ENCODE peak calls at places on chromosomes 5 and 9, in eight cellular contexts. V is neuronal stem cell; U is IMR-90; I is stimulated activated CD8-positive, alpha-beta memory T cell treated with anti-CD3 and anti-CD28 coated beads, Interleukin-7, amount 100 ng/mL, for 24 hours; D is left cardiac atrium; G is right atrium auricular region; L is GF-D8; F is putamen. R is an unnamed sample.

GRCh38 chr9:76676857-76677256 is 87.4 kb upstream of the PCA3 start:
- DNase-seq in L (no peak), I (no peak), F (no peak), G (no peak), D (no peak), V (no peak), U (no peak), R (no peak)

GRCh38 chr5:148640471-148640870 is 13.9 kb downstream of the HTR4 start:
- DNase-seq in D (no peak), F (no peak), G (no peak), I (no peak), L (no peak), U (no peak), V (no peak), R (no peak)

GRCh38 chr5:110321117-110321516 is 405.4 kb downstream of the TMEM232 start:
- DNase-seq in G (no peak), I (no peak), U (no peak), V (no peak), D (no peak), L (no peak), F (no peak), R (no peak)

GRCh38 chr9:81397735-81398381 is 291.5 kb downstream of the TLE1 start:
- DNase-seq in F (no peak), V (no peak), I (no peak), U (no peak), D (no peak), L (no peak), G (no peak), R (no peak)

GRCh38 chr9:116152390-116152789 is 1.2 kb upstream of the PAPPA start:
- DNase-seq in G (no peak), D (no peak), L (no peak), V (no peak), F (no peak), U (peak), I (no peak), R (peak)

GRCh38 chr9:13450723-13451122 is 171.2 kb upstream of the MPDZ start:
- DNase-seq in L (no peak), G (no peak), U (no peak), V (no peak), D (no peak), I (no peak), F (peak), R (peak)

GRCh38 chr5:154740483-154740882 is 14.7 kb upstream of the LARP1 start:
- DNase-seq in D (peak), V (no peak), F (peak), U (peak), G (peak), L (no peak), I (no peak), R (peak)

GRCh38 chr5:179274321-179275315 is 70.6 kb downstream of the ADAMTS2 start:
- DNase-seq in V (no peak), L (no peak), I (no peak), G (no peak), F (no peak), U (no peak), D (peak), R (no peak)

GRCh38 chr5:139784488-139784887 is 11.1 kb upstream of the PSD2 start:
- DNase-seq in L (no peak), D (no peak), F (no peak), U (no peak), I (no peak), V (no peak), G (no peak), R (no peak)

GRCh38 chr5:125595095-125595494 is 828.1 kb upstream of the GRAMD2B start:
- DNase-seq in I (no peak), G (peak), L (no peak), F (peak), U (peak), D (peak), V (no peak), R (peak)

GRCh38 chr5:169980418-169981053 is at the start of gene INSYN2B:
- DNase-seq in V (peak), F (peak), I (no peak), G (peak), L (no peak), U (peak), D (peak), R (peak)

GRCh38 chr5:151741678-151742423 is 16.6 kb downstream of the ATOX1 start:
- DNase-seq in G (no peak), D (no peak), I (no peak), F (no peak), L (no peak), U (peak), V (no peak), R (no peak)

GRCh38 chr9:96379461-96379860 is 4.0 kb downstream of the SLC35D2 start:
- DNase-seq in I (no peak), G (no peak), L (no peak), F (no peak), U (peak), V (no peak), D (no peak), R (peak)

GRCh38 chr5:170057311-170057710 is 48.4 kb upstream of the FOXI1 start:
- DNase-seq in L (no peak), U (no peak), F (no peak), D (no peak), I (no peak), V (no peak), G (no peak), R (no peak)

GRCh38 chr5:156169495-156169894 is 157.5 kb upstream of the SGCD start:
- DNase-seq in L (no peak), D (no peak), F (no peak), G (no peak), V (no peak), I (no peak), U (no peak), R (no peak)

GRCh38 chr5:144275329-144275728 is 104.7 kb downstream of the KCTD16 start:
- DNase-seq in I (no peak), D (no peak), F (peak), V (peak), L (no peak), G (no peak), U (no peak), R (no peak)

GRCh38 chr9:4464911-4465513 is 25.3 kb upstream of the SLC1A1 start:
- DNase-seq in U (no peak), G (no peak), D (no peak), I (no peak), L (no peak), V (no peak), F (no peak), R (no peak)

GRCh38 chr5:9903806-9904205 is 273.7 kb upstream of the TAS2R1 start:
- DNase-seq in V (no peak), L (no peak), G (no peak), I (no peak), F (no peak), U (peak), D (no peak), R (no peak)

GRCh38 chr5:135433626-135434426 is 13.3 kb downstream of the DCANP1 start:
- DNase-seq in I (no peak), L (no peak), D (no peak), U (peak), V (no peak), G (no peak), F (no peak), R (no peak)

GRCh38 chr9:81052846-81053245 is 636.5 kb downstream of the TLE1 start:
- DNase-seq in V (no peak), U (peak), L (no peak), I (no peak), G (no peak), D (no peak), F (no peak), R (no peak)

GRCh38 chr5:14064841-14065240 is 78.3 kb upstream of the TRIO start:
- DNase-seq in V (no peak), L (no peak), D (no peak), U (peak), I (no peak), G (no peak), F (no peak), R (no peak)